ENCODE peak calls at places on chromosomes 1 and 21, in five cellular contexts. One of them, this sample, is unnamed.

GRCh38 chr1:181128592-181129497 is 40.3 kb downstream of the IER5 start:
- DNase-seq in K562: peak
- DNase-seq in GM12878: no peak
- DNase-seq in GM12891: no peak
- DNase-seq in H1: no peak
- DNase-seq in this sample: no peak

GRCh38 chr21:15793547-15794235 is 63.9 kb downstream of the USP25 start:
- DNase-seq in H1: no peak
- DNase-seq in GM12878: no peak
- DNase-seq in GM12891: no peak
- DNase-seq in K562: no peak
- DNase-seq in this sample: no peak

GRCh38 chr1:215523128-215523861 is 43.8 kb upstream of the KCTD3 start:
- DNase-seq in GM12878: no peak
- DNase-seq in K562: no peak
- DNase-seq in H1: no peak
- DNase-seq in GM12891: no peak
- DNase-seq in this sample: no peak

GRCh38 chr1:32240140-32240951 is 6.7 kb upstream of the FAM167B start:
- DNase-seq in GM12891: no peak
- DNase-seq in GM12878: no peak
- DNase-seq in H1: peak
- DNase-seq in K562: no peak
- DNase-seq in this sample: no peak

GRCh38 chr1:208166340-208167138 is 77.6 kb downstream of the PLXNA2 start:
- DNase-seq in GM12878: no peak
- DNase-seq in GM12891: no peak
- DNase-seq in K562: no peak
- DNase-seq in H1: no peak
- DNase-seq in this sample: no peak

GRCh38 chr1:8529901-8530300 is 212.0 kb downstream of the SLC45A1 start:
- DNase-seq in GM12891: no peak
- DNase-seq in K562: no peak
- DNase-seq in GM12878: no peak
- DNase-seq in H1: no peak
- DNase-seq in this sample: no peak

GRCh38 chr1:59554011-59554673 is 257.2 kb downstream of the FGGY start:
- DNase-seq in K562: no peak
- DNase-seq in GM12878: no peak
- DNase-seq in GM12891: no peak
- DNase-seq in H1: no peak
- DNase-seq in this sample: no peak

GRCh38 chr1:17594690-17595601 is 55.4 kb downstream of the ARHGEF10L start:
- DNase-seq in K562: no peak
- DNase-seq in H1: no peak
- DNase-seq in GM12878: no peak
- DNase-seq in GM12891: no peak
- DNase-seq in this sample: no peak

GRCh38 chr21:35720065-35720810 is 340.1 kb downstream of the SETD4 start:
- DNase-seq in K562: no peak
- DNase-seq in H1: no peak
- DNase-seq in GM12891: no peak
- DNase-seq in GM12878: no peak
- DNase-seq in this sample: no peak

GRCh38 chr1:39394059-39394458 is 97.4 kb upstream of the BMP8A start:
- DNase-seq in GM12891: no peak
- DNase-seq in H1: no peak
- DNase-seq in GM12878: no peak
- DNase-seq in K562: no peak
- DNase-seq in this sample: no peak

GRCh38 chr1:39393645-39394044 is 97.8 kb upstream of the BMP8A start:
- DNase-seq in GM12891: no peak
- DNase-seq in GM12878: no peak
- DNase-seq in H1: no peak
- DNase-seq in K562: no peak
- DNase-seq in this sample: no peak

GRCh38 chr1:39394598-39394997 is 96.8 kb upstream of the BMP8A start:
- DNase-seq in GM12891: no peak
- DNase-seq in H1: no peak
- DNase-seq in K562: no peak
- DNase-seq in GM12878: no peak
- DNase-seq in this sample: no peak

GRCh38 chr1:39392851-39393573 is 98.4 kb upstream of the BMP8A start:
- DNase-seq in K562: no peak
- DNase-seq in GM12878: no peak
- DNase-seq in H1: no peak
- DNase-seq in GM12891: no peak
- DNase-seq in this sample: no peak

DNA sequence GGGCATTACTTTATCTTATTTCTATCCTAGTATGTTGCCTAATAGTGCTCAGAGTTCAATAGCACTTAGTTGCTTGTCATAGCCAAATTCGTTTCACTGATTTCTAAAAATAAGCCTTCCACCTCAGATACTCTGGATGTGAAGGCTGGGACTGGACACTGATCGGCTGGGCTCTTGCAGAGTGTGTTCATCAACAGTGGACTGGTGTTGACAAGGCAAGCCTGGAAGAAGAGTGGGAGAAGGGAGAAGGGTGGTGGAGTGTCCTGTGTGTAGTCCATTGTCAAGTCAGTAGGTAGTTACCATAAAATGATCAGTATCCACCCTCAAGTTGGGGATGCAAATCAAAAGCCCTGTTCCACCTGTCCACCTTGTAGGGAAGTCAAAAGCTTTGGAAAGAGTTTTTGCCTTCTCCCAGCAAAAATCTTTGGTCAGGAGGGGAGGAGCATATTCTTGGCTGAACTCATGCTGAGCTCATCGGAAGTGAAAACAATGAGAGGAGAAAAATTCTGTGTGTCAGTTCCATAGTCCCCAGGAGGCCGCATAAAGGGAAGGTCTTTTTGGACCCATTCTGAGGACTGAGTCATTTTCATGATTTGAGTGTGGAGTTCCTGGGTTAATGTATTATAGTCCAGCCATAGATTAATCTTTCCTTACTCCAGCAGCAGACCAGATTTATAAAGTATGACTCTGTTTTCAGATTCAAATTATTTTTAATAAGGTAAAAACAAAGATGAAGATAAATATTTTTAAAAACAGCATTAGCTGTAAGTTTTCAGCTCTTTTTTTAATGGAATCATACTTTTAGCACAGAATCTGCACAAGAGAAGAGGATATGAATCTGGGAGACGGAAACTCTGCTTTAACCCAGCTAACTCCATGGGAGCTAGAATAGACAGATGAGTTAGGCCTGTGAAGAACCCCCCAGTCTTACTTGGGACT is 99.4 kb upstream of the BMP8A start:
- DNase-seq in GM12891: no peak
- DNase-seq in H1: no peak
- DNase-seq in GM12878: no peak
- DNase-seq in K562: peak
- DNase-seq in this sample: no peak
- TF ChIP-seq POLR2A in GM12891: no peak
- TF ChIP-seq POLR2A in H1: no peak
- TF ChIP-seq POLR2A in GM12878: no peak
- TF ChIP-seq POLR2A in K562: peak
- TF ChIP-seq POLR2A in this sample: no peak

GRCh38 chr1:6600410-6601048 is 2.1 kb downstream of the KLHL21 start:
- DNase-seq in K562: no peak
- DNase-seq in H1: no peak
- DNase-seq in GM12891: no peak
- DNase-seq in GM12878: no peak
- DNase-seq in this sample: no peak

GRCh38 chr1:6602669-6603423 is at the start of gene KLHL21:
- DNase-seq in GM12878: no peak
- DNase-seq in GM12891: peak
- DNase-seq in H1: no peak
- DNase-seq in K562: peak
- DNase-seq in this sample: peak

GRCh38 chr1:6603424-6603850 is 768 bp upstream of the KLHL21 start:
- DNase-seq in GM12891: no peak
- DNase-seq in GM12878: no peak
- DNase-seq in K562: no peak
- DNase-seq in H1: no peak
- DNase-seq in this sample: no peak

GRCh38 chr1:6601049-6601864 is 1.4 kb downstream of the KLHL21 start:
- DNase-seq in GM12891: no peak
- DNase-seq in GM12878: no peak
- DNase-seq in K562: peak
- DNase-seq in H1: no peak
- DNase-seq in this sample: peak

GRCh38 chr1:6601865-6602668 is 602 bp downstream of the KLHL21 start:
- DNase-seq in H1: no peak
- DNase-seq in K562: peak
- DNase-seq in GM12878: no peak
- DNase-seq in GM12891: no peak
- DNase-seq in this sample: peak
- TF ChIP-seq TAF1 in H1: no peak
- TF ChIP-seq TAF1 in K562: no peak
- TF ChIP-seq TAF1 in GM12878: no peak
- TF ChIP-seq TAF1 in GM12891: peak
- TF ChIP-seq TAF1 in this sample: no peak

DNA sequence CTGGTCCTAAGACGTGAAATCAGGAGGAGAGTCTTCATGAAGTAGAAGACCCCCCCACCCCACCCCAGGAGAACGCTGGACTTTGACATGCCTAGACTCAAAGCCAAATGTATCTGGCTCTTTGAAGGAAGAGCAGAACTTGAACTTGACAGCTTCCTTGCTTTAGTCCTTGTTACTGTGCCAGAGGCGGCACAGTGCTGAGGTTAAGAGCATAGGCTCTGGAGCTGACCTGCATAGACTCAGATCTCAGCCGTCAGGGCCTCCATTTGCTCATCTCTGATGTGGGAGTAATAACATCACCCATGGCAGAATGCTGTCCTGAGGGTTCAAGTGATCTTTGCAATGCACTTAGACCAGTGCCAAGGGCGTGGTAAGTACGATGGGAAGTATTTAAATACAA is 39.0 kb downstream of the COL6A1 start:
- DNase-seq in H1: no peak
- DNase-seq in GM12878: no peak
- DNase-seq in GM12891: no peak
- DNase-seq in K562: no peak
- DNase-seq in this sample: no peak
- TF ChIP-seq POLR2AphosphoS5 in H1: no peak
- TF ChIP-seq POLR2AphosphoS5 in GM12878: no peak
- TF ChIP-seq POLR2AphosphoS5 in GM12891: no peak
- TF ChIP-seq POLR2AphosphoS5 in K562: no peak
- TF ChIP-seq POLR2AphosphoS5 in this sample: no peak

DNA sequence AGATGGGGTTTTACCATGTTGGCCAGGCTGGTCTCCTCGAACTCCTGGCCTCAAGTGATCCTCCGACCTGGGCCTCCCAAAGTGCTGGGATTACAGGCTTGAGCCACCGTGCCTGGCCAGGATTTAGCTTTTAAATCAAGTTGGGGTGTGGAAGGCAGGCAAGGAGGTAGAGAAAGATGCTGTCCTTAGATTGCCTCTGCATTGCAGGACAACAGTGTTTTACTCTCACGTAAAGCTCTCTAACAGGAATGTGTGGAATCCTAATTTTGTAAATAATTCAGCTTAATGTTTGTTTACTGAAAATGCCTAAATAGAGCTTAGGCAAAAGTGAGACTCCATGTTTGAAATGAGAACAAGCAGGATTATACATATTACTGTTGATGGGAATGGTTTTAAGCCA is 29.5 kb upstream of the TGFB2 start:
- DNase-seq in H1: no peak
- DNase-seq in GM12878: no peak
- DNase-seq in GM12891: no peak
- DNase-seq in K562: no peak
- DNase-seq in this sample: no peak
- TF ChIP-seq POLR2A in H1: no peak
- TF ChIP-seq POLR2A in GM12878: no peak
- TF ChIP-seq POLR2A in GM12891: no peak
- TF ChIP-seq POLR2A in K562: no peak
- TF ChIP-seq POLR2A in this sample: no peak

DNA sequence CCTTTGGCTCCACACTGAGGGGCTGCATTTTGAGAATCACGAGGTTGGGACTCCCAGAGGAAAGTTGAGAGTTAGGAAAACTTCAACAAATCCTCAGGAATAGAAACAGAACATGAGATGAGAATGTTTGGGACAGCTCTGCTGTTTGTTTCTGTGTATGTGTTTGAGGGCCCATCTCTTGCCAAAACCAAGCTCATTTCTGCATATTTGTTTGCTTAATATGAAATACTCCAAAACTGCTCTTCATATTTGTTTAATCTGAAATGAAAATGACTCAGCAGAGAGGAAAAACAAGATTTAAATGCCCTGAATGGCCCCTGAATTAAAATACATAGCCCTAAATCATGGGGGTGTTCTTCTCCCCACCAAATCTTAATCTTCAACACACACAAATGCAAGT is 78.1 kb downstream of the DDR2 start:
- DNase-seq in GM12891: no peak
- DNase-seq in K562: no peak
- DNase-seq in GM12878: no peak
- DNase-seq in H1: no peak
- DNase-seq in this sample: no peak
- TF ChIP-seq TAF1 in GM12891: no peak
- TF ChIP-seq TAF1 in K562: no peak
- TF ChIP-seq TAF1 in GM12878: no peak
- TF ChIP-seq TAF1 in H1: no peak
- TF ChIP-seq TAF1 in this sample: no peak

This sample was measured in GM12892.